ENCODE peak calls at places on chromosomes 2 and 18, in eight cellular contexts. W, Y, X, R, E, L, I and S are unnamed samples.
A peak's percentile ranks its signal among the peaks of the same experiment; 100 is the strongest.

GRCh38 chr2:102122115-102122514 is 20.4 kb upstream of the IL1R1 start:
- DNase-seq in W (no peak), Y (no peak), X (peak; percentile 92), R (no peak), E (peak; percentile 98), L (peak; percentile 68), I (no peak), S (no peak)

GRCh38 chr2:113167115-113167932 is 6.4 kb upstream of the PSD4 start:
- DNase-seq in W (no peak), Y (no peak), X (no peak), R (no peak), E (no peak), L (no peak), I (no peak), S (no peak)

GRCh38 chr2:101116348-101116747 is 34.8 kb downstream of the TBC1D8 start:
- DNase-seq in W (no peak), Y (no peak), X (no peak), R (no peak), E (no peak), L (no peak), I (no peak), S (no peak)

GRCh38 chr2:117485588-117485987 is 328.9 kb upstream of the DDX18 start:
- DNase-seq in W (no peak), Y (no peak), X (no peak), R (no peak), E (no peak), L (no peak), I (no peak), S (no peak)

GRCh38 chr2:32666704-32667103 is 38.9 kb downstream of the TTC27 start:
- DNase-seq in W (no peak), Y (no peak), X (no peak), R (no peak), E (no peak), L (no peak), I (no peak), S (no peak)

GRCh38 chr2:152347076-152347475 is 12.1 kb downstream of the FMNL2 start:
- DNase-seq in W (no peak), Y (no peak), X (peak; percentile 71), R (no peak), E (peak; percentile 96), L (peak; percentile 97), I (no peak), S (no peak)

GRCh38 chr2:80035749-80036285 is 268.7 kb downstream of the LRRTM1 start:
- DNase-seq in W (no peak), Y (no peak), X (no peak), R (no peak), E (no peak), L (no peak), I (no peak), S (no peak)

GRCh38 chr2:98869868-98870267 is 66.2 kb downstream of the CRACDL start:
- DNase-seq in W (no peak), Y (no peak), X (no peak), R (no peak), E (no peak), L (no peak), I (no peak), S (no peak)

GRCh38 chr2:224638338-224638823 is 53.2 kb upstream of the CUL3 start:
- DNase-seq in W (no peak), Y (no peak), X (no peak), R (no peak), E (peak; percentile 29), L (no peak), I (no peak), S (peak; percentile 44)

GRCh38 chr2:33336036-33336625 is 140.3 kb upstream of the RASGRP3 start:
- DNase-seq in W (no peak), Y (no peak), X (no peak), R (no peak), E (no peak), L (no peak), I (no peak), S (peak; percentile 50)

GRCh38 chr2:204386668-204387067 is 158.6 kb upstream of the PARD3B start:
- DNase-seq in W (no peak), Y (no peak), X (no peak), R (no peak), E (no peak), L (no peak), I (no peak), S (no peak)

GRCh38 chr18:59505311-59505710 is 146.2 kb upstream of the LMAN1 start:
- DNase-seq in W (no peak), Y (no peak), X (no peak), R (no peak), E (peak; percentile 20), L (no peak), I (no peak), S (no peak)

GRCh38 chr18:24031916-24032315 is 17.4 kb downstream of the TTC39C start:
- DNase-seq in W (no peak), Y (no peak), X (no peak), R (no peak), E (no peak), L (no peak), I (no peak), S (no peak)

GRCh38 chr2:215431778-215432758 is 3.8 kb downstream of the FN1 start:
- DNase-seq in W (no peak), Y (no peak), X (no peak), R (no peak), E (no peak), L (no peak), I (no peak), S (no peak)

GRCh38 chr2:8984152-8984551 is 19.3 kb downstream of the MBOAT2 start:
- DNase-seq in W (no peak), Y (no peak), X (peak; percentile 55), R (no peak), E (peak; percentile 48), L (no peak), I (no peak), S (no peak)

GRCh38 chr18:72605350-72605749 is 61.2 kb upstream of the CBLN2 start:
- DNase-seq in W (no peak), Y (no peak), X (no peak), R (no peak), E (no peak), L (no peak), I (no peak), S (no peak)

GRCh38 chr2:140998577-140998976 is 1132.2 kb downstream of the LRP1B start:
- DNase-seq in W (no peak), Y (no peak), X (no peak), R (no peak), E (no peak), L (no peak), I (no peak), S (no peak)

GRCh38 chr18:59353079-59353680 is 5.9 kb downstream of the LMAN1 start:
- DNase-seq in W (no peak), Y (peak; percentile 10), X (no peak), R (no peak), E (no peak), L (peak; percentile 14), I (no peak), S (peak; percentile 28)

GRCh38 chr2:155643056-155643775 is 689.3 kb downstream of the NR4A2 start:
- DNase-seq in W (no peak), Y (no peak), X (no peak), R (no peak), E (no peak), L (no peak), I (no peak), S (no peak)

GRCh38 chr18:50694147-50694546 is 125.7 kb downstream of the MRO start:
- DNase-seq in W (no peak), Y (no peak), X (no peak), R (no peak), E (no peak), L (no peak), I (no peak), S (no peak)

GRCh38 chr2:229686122-229686919 is 28.0 kb downstream of the DNER start:
- DNase-seq in W (no peak), Y (no peak), X (no peak), R (no peak), E (no peak), L (no peak), I (no peak), S (no peak)
- H3K4me3 ChIP-seq in W (no peak overlapping the region), Y (no peak overlapping the region), X (no peak overlapping the region), R (no peak overlapping the region), E (no peak overlapping the region), L (no peak overlapping the region), I (no peak overlapping the region), S (no peak overlapping the region)

DNA sequence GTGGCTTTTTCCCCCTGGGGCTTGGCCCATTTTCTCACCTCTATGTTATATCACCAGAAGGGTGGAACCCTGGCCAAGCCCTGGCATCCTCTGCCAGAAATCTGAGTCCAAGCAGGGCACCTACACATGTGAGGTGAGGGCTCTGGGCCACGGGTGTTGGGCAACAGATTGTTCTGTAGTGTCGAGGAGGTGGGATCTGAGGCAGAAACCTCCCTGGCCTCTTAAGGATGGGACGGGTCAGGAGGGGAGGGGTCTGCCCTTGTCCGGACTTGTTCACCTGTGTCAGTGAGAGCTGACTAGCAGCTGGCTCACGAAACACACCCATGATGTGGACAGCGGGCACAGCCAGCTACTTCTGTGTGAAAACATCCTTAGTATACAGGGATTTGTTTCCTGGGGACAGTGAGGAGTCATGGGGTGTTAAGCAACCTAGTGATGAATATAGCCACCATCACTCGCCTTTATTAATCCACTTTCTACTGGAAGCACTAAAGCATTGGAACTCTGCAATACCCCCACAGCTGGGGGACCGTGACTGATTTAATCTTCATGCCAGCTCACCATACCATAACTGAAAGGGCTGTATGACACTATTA is 35.6 kb downstream of the EPAS1 start:
- DNase-seq in W (no peak), Y (no peak), X (peak; percentile 42), R (no peak), E (no peak), L (peak; percentile 99), I (no peak), S (no peak)
- H3K4me1 ChIP-seq in W (peaks cover 10% of the 10 kb centered on the region), Y (peaks cover 22% of the 10 kb centered on the region), X (peaks cover 49% of the 10 kb centered on the region), R (peaks cover 13% of the 10 kb centered on the region), E (peaks cover 74% of the 10 kb centered on the region), L (peaks cover 89% of the 10 kb centered on the region), I (peaks cover 36% of the 10 kb centered on the region), S (no peaks in the 10 kb centered on the region)

DNA sequence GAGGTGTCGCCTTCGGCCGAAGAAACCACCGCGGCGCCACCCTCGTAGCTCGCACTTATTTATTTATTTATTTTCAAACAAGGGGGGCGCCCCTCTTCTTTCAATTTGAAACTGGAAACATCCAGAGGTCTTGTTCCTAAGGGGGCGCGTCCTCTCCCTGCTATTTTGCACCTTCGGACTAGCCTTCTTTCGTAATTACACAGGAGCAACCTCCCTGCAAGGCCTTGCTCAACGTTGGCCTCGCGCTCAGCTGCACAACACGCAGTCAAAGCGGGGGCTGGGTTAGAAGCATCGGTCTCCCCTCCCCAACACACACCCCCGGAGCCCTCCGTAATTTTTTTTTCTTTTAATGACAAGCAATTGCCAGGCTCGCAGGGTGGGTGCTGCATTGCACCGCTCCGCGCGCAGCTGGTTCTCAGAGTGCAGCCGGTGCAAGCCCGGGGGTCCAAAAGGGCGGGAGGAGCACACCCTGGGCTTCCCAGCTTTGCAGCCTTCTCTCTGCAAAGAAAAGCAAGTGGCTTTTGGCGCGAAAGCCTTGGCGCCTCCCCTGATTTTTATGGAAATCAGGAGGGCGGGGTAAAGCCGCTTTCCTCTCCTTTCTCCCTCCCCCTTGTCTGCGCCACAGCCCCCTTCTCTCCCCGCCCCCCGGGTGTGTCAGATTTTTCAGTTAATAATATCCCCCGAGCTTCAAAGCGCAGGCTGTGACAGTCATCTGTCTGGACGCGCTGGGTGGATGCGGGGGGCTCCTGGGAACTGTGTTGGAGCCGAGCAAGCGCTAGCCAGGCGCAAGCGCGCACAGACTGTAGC is at the start of gene MYCN:
- DNase-seq in W (peak; percentile 92), Y (no peak), X (peak; percentile 50), R (no peak), E (no peak), L (peak; percentile 76), I (peak; percentile 97), S (no peak)
- H2AFZ ChIP-seq in W (peak within 1 kb of the TSS; percentile 91), Y (no peak within 1 kb of the TSS), X (no peak within 1 kb of the TSS), R (peak within 1 kb of the TSS; percentile 79), E (no peak within 1 kb of the TSS), L (peak within 1 kb of the TSS; percentile 24), I (peak within 1 kb of the TSS; percentile 67), S (no peak within 1 kb of the TSS)

GRCh38 chr2:5673861-5674240 is 18.3 kb upstream of the SOX11 start:
- DNase-seq in W (no peak), Y (no peak), X (peak; percentile 45), R (no peak), E (peak; percentile 58), L (no peak), I (peak; percentile 40), S (no peak)
- H3K4me3 ChIP-seq in W (peak overlapping the region; percentile 85), Y (no peak overlapping the region), X (peak overlapping the region; percentile 45), R (no peak overlapping the region), E (no peak overlapping the region), L (no peak overlapping the region), I (peak overlapping the region; percentile 65), S (no peak overlapping the region)